ENCODE peak calls at places on chromosomes 13 and 19, in ten cellular contexts. F, H, Y, P, U, L, V, D, A and K are unnamed samples.

GRCh38 chr13:105638446-105638845 is 897.0 kb downstream of the EFNB2 start:
- DNase-seq in F (no peak), H (no peak), Y (no peak), P (no peak), U (no peak), L (no peak), V (no peak), D (no peak), A (no peak), K (no peak)

GRCh38 chr13:69565334-69565733 is 542.3 kb upstream of the ATXN8OS start:
- DNase-seq in F (peak; percentile 0), H (no peak), Y (no peak), P (peak; percentile 0), U (no peak), L (no peak), V (no peak), D (no peak), A (no peak), K (peak; percentile 22)

GRCh38 chr13:35343417-35343816 is 133.1 kb downstream of the MAB21L1 start:
- DNase-seq in F (no peak), H (no peak), Y (no peak), P (no peak), U (peak; percentile 12), L (no peak), V (no peak), D (no peak), A (no peak), K (no peak)

GRCh38 chr13:48263196-48263595 is 30.2 kb downstream of the ITM2B start:
- DNase-seq in F (no peak), H (no peak), Y (no peak), P (no peak), U (no peak), L (no peak), V (no peak), D (no peak), A (no peak), K (no peak)

GRCh38 chr13:99013951-99014350 is 36.1 kb upstream of the DOCK9 start:
- DNase-seq in F (no peak), H (no peak), Y (no peak), P (no peak), U (no peak), L (no peak), V (no peak), D (no peak), A (no peak), K (no peak)

GRCh38 chr19:7862413-7862951 is 11.7 kb downstream of the PRR36 start:
- DNase-seq in F (no peak), H (peak; percentile 73), Y (peak; percentile 77), P (peak; percentile 70), U (peak; percentile 35), L (peak; percentile 73), V (peak; percentile 87), D (no peak), A (no peak), K (no peak)

GRCh38 chr19:38817081-38817480 is 4.3 kb upstream of the LGALS4 start:
- DNase-seq in F (no peak), H (no peak), Y (no peak), P (no peak), U (no peak), L (no peak), V (no peak), D (no peak), A (no peak), K (no peak)

GRCh38 chr19:2507109-2507508 is 31.2 kb downstream of the GADD45B start:
- DNase-seq in F (peak; percentile 45), H (peak; percentile 27), Y (no peak), P (peak; percentile 58), U (no peak), L (peak; percentile 92), V (no peak), D (no peak), A (no peak), K (peak; percentile 70)

GRCh38 chr19:1265611-1266115 is 3.5 kb upstream of the CIRBP start:
- DNase-seq in F (peak; percentile 91), H (no peak), Y (no peak), P (peak; percentile 64), U (no peak), L (peak; percentile 54), V (no peak), D (peak; percentile 75), A (no peak), K (no peak)

GRCh38 chr19:5694167-5694951 is 4.3 kb downstream of the RPL36 start:
- DNase-seq in F (no peak), H (no peak), Y (no peak), P (no peak), U (no peak), L (no peak), V (no peak), D (no peak), A (no peak), K (no peak)

GRCh38 chr19:16249826-16250434 is 52.2 kb downstream of the AP1M1 start:
- DNase-seq in F (peak; percentile 13), H (no peak), Y (no peak), P (peak; percentile 27), U (no peak), L (no peak), V (no peak), D (no peak), A (peak; percentile 28), K (no peak)

GRCh38 chr13:31328549-31329229 is 128.9 kb downstream of the B3GLCT start:
- DNase-seq in F (no peak), H (no peak), Y (no peak), P (peak; percentile 6), U (no peak), L (peak; percentile 6), V (no peak), D (no peak), A (no peak), K (no peak)

GRCh38 chr19:3721131-3721899 is 13.1 kb downstream of the TJP3 start:
- DNase-seq in F (peak; percentile 58), H (peak; percentile 86), Y (no peak), P (peak; percentile 90), U (peak; percentile 19), L (peak; percentile 90), V (peak; percentile 72), D (peak; percentile 56), A (no peak), K (peak; percentile 52)

GRCh38 chr13:40206241-40207109 is 460.0 kb downstream of the FOXO1 start:
- DNase-seq in F (no peak), H (no peak), Y (peak; percentile 70), P (peak; percentile 54), U (no peak), L (peak; percentile 87), V (no peak), D (no peak), A (no peak), K (peak; percentile 97)

GRCh38 chr19:32351807-32352630 is 6.6 kb downstream of the ZNF507 start:
- DNase-seq in F (peak; percentile 28), H (no peak), Y (no peak), P (peak; percentile 61), U (no peak), L (no peak), V (no peak), D (no peak), A (no peak), K (no peak)

GRCh38 chr13:38301236-38301635 is 48.4 kb upstream of the UFM1 start:
- DNase-seq in F (no peak), H (no peak), Y (no peak), P (no peak), U (no peak), L (no peak), V (no peak), D (no peak), A (no peak), K (no peak)

GRCh38 chr13:76812206-76812882 is 73.9 kb downstream of the KCTD12 start:
- DNase-seq in F (no peak), H (no peak), Y (no peak), P (peak; percentile 32), U (no peak), L (no peak), V (no peak), D (no peak), A (no peak), K (no peak)

GRCh38 chr13:84574851-84575250 is 692.6 kb upstream of the SLITRK1 start:
- DNase-seq in F (peak; percentile 49), H (no peak), Y (no peak), P (peak; percentile 27), U (no peak), L (no peak), V (no peak), D (no peak), A (peak; percentile 4), K (no peak)

GRCh38 chr19:57813919-57814504 is 701 bp downstream of the ZNF552 start:
- DNase-seq in F (no peak), H (no peak), Y (no peak), P (peak; percentile 6), U (no peak), L (no peak), V (no peak), D (no peak), A (no peak), K (no peak)

GRCh38 chr19:46903458-46903857 is 42.7 kb downstream of the ARHGAP35 start:
- DNase-seq in F (no peak), H (no peak), Y (no peak), P (no peak), U (no peak), L (peak; percentile 51), V (no peak), D (no peak), A (no peak), K (no peak)

GRCh38 chr19:19064811-19065745 is 1.3 kb downstream of the SLC25A42 start:
- DNase-seq in F (no peak), H (no peak), Y (no peak), P (peak; percentile 22), U (no peak), L (peak; percentile 28), V (no peak), D (no peak), A (no peak), K (no peak)

GRCh38 chr19:38543807-38544568 is 73.8 kb downstream of the MAP4K1 start:
- DNase-seq in F (peak; percentile 96), H (no peak), Y (peak; percentile 91), P (peak; percentile 84), U (peak; percentile 60), L (peak; percentile 82), V (no peak), D (peak; percentile 45), A (peak; percentile 12), K (peak; percentile 39)

GRCh38 chr19:29616541-29616940 is 10.5 kb downstream of the POP4 start:
- DNase-seq in F (no peak), H (no peak), Y (no peak), P (no peak), U (no peak), L (no peak), V (no peak), D (no peak), A (no peak), K (no peak)

GRCh38 chr19:29098863-29099481 is 114.0 kb downstream of the UQCRFS1 start:
- DNase-seq in F (peak; percentile 84), H (no peak), Y (peak; percentile 76), P (peak; percentile 77), U (no peak), L (no peak), V (no peak), D (peak; percentile 36), A (peak; percentile 26), K (peak; percentile 39)

GRCh38 chr13:66138172-66138811 is 1091.8 kb downstream of the PCDH9 start:
- DNase-seq in F (no peak), H (no peak), Y (no peak), P (no peak), U (no peak), L (no peak), V (no peak), D (no peak), A (no peak), K (no peak)

GRCh38 chr19:11624064-11624463 is 26.8 kb downstream of the ZNF627 start:
- DNase-seq in F (no peak), H (no peak), Y (no peak), P (peak; percentile 63), U (no peak), L (no peak), V (no peak), D (no peak), A (no peak), K (no peak)

GRCh38 chr13:68064371-68064770 is 834.2 kb upstream of the PCDH9 start:
- DNase-seq in F (no peak), H (no peak), Y (no peak), P (no peak), U (no peak), L (no peak), V (no peak), D (no peak), A (no peak), K (no peak)

GRCh38 chr19:28394705-28395104 is 818.2 kb downstream of the UQCRFS1 start:
- DNase-seq in F (no peak), H (no peak), Y (no peak), P (no peak), U (no peak), L (no peak), V (no peak), D (no peak), A (no peak), K (no peak)